ENCODE peak calls at places on chromosomes 3 and 15, in four cellular contexts. C, N, P and K are unnamed samples.
A peak's percentile ranks its signal among the peaks of the same experiment; 100 is the strongest.

GRCh38 chr3:17894434-17895060 is 152.1 kb upstream of the TBC1D5 start:
- DNase-seq in P (peak; percentile 90), N (peak; percentile 62), C (no peak), K (no peak)

GRCh38 chr3:41519746-41520145 is 320.4 kb downstream of the CTNNB1 start:
- DNase-seq in P (no peak), C (no peak), N (no peak), K (no peak)

GRCh38 chr15:78508272-78508671 is 895 bp downstream of the HYKK start:
- DNase-seq in C (no peak), N (no peak), P (no peak), K (no peak)

GRCh38 chr15:34606545-34606944 is 23.1 kb upstream of the GOLGA8B start:
- DNase-seq in P (no peak), C (no peak), N (no peak), K (no peak)

GRCh38 chr3:184335661-184336483 is 1.5 kb upstream of the FAM131A start:
- DNase-seq in C (peak; percentile 91), N (peak; percentile 82), P (peak; percentile 98), K (peak; percentile 99)

GRCh38 chr3:50378757-50379156 is 19.4 kb upstream of the TMEM115 start:
- DNase-seq in C (no peak), N (no peak), P (no peak), K (no peak)

GRCh38 chr3:99625643-99626414 is 12.6 kb upstream of the COL8A1 start:
- DNase-seq in C (no peak), P (no peak), N (no peak), K (no peak)

GRCh38 chr15:88802991-88803240 is 320 bp upstream of the ACAN start:
- DNase-seq in P (no peak), N (no peak), C (no peak), K (no peak)

GRCh38 chr3:112126501-112126900 is 6.5 kb downstream of the GCSAM start:
- DNase-seq in P (peak; percentile 74), N (no peak), C (no peak), K (peak; percentile 27)

GRCh38 chr3:33277193-33277882 is at the start of gene FBXL2:
- DNase-seq in N (peak; percentile 89), C (peak; percentile 51), P (peak; percentile 98), K (peak; percentile 97)

GRCh38 chr3:124492824-124493223 is 237.4 kb upstream of the UMPS start:
- DNase-seq in N (peak; percentile 64), P (peak; percentile 92), C (no peak), K (peak; percentile 44)

GRCh38 chr3:100761951-100762350 is 52.7 kb downstream of the TFG start:
- DNase-seq in N (no peak), P (no peak), C (no peak), K (no peak)

DNA sequence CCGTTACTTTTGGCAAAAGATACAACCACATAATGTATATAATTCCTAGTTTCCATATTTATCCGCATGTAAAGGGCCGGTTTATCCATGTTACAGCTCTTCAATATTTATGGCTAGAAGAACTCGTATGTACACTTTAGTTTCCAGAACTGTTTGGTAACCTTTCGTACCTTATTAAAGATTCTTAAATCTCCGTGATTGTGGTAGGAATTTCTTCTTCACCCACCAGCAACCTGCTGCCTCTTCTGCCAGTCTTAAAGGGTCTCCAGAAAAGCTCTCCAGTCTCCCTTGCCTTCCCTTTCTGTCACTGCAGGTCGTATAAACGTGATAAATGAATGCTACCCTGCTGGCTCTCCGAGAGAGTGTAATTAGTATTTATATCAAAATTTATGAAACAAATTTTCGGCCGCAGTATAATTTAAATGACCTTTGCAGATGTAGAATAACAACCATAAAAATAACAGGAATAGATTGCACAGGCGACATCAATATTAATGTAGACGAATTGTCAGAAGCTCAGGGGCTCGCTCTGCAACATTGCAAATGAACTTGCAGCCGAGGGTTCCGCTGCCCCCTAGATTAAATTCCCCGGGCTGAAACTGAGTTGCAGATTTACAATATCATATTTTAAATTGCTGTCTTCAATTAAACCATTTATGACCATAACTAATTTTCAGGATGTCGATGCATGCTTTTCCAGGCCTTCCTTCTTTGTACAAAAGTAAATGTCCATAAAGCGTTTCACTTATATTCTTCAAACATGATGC is 5.4 kb downstream of the ZIC1 start:
- DNase-seq in P (no peak), C (no peak), N (no peak), K (no peak)
- H3K4me3 ChIP-seq in P (no peak overlapping the region), C (peak overlapping the region; percentile 15), N (no peak overlapping the region), K (no peak overlapping the region)

DNA sequence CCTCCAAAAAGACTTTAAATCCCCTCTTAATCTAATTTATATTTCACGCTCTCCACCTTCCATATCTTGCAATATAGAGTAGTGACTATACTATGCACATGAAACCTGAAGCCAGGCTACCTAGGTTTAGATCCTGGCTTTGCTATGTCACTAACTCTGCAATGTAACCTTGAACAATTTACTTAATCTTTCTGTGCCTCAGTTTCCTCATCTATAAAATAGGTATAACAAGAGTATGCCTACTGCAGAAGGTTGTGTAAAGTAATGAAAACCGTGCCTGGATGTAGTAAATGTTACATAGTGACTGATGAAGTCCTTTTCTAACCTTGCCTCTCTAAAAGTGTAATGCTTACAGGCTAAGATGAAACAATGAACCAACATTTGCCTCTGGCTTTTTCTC is 18.5 kb downstream of the HERC1 start:
- DNase-seq in C (no peak), N (no peak), P (no peak), K (no peak)
- H3K4me3 ChIP-seq in C (no peak overlapping the region), N (no peak overlapping the region), P (no peak overlapping the region), K (no peak overlapping the region)

GRCh38 chr15:62069551-62069950 is 2.8 kb downstream of the C2CD4A start:
- DNase-seq in C (no peak), N (no peak), P (no peak), K (no peak)

GRCh38 chr15:62066663-62067447 is at the start of gene C2CD4A:
- DNase-seq in P (peak; percentile 95), C (peak; percentile 40), N (peak; percentile 72), K (peak; percentile 81)

GRCh38 chr15:62067448-62068044 is 769 bp downstream of the C2CD4A start:
- DNase-seq in C (no peak), N (peak; percentile 49), P (peak; percentile 77), K (peak; percentile 62)

GRCh38 chr15:62068787-62069170 is 2.0 kb downstream of the C2CD4A start:
- DNase-seq in N (no peak), P (no peak), C (no peak), K (no peak)

GRCh38 chr15:62068071-62068786 is 1.5 kb downstream of the C2CD4A start:
- DNase-seq in P (peak; percentile 86), N (peak; percentile 81), C (no peak), K (peak; percentile 80)
- H3K4me3 ChIP-seq in P (peak overlapping the region; percentile 22), N (peak overlapping the region; percentile 58), C (peak overlapping the region; percentile 65), K (peak overlapping the region; percentile 38)

GRCh38 chr3:186107148-186108105 is 1.5 kb downstream of the ETV5 start:
- DNase-seq in P (peak; percentile 88), N (peak; percentile 63), C (peak; percentile 35), K (peak; percentile 90)
- H3K4me3 ChIP-seq in P (peak overlapping the region; percentile 90), N (peak overlapping the region; percentile 87), C (peak overlapping the region; percentile 71), K (peak overlapping the region; percentile 74)

GRCh38 chr3:132211896-132212295 is 105.3 kb upstream of the ACP3 start:
- DNase-seq in C (no peak), N (no peak), P (no peak), K (no peak)
- H3K4me3 ChIP-seq in C (no peak overlapping the region), N (no peak overlapping the region), P (no peak overlapping the region), K (no peak overlapping the region)